ENCODE peak calls at places on chromosomes 2 and 18, in eight cellular contexts. Z is neural progenitor cell, A is SJSA1, R is upper lobe of right lung, I is fibroblast of lung, L is Panc1, K is uterus, T is GM23248. G is an unnamed sample. For H3K27me3, the result is how much of the 10 kb centered on the place peaks cover.

GRCh38 chr2:133993160-133993559 is 260.7 kb upstream of the MGAT5 start:
- DNase-seq in L (no peak), Z (no peak), K (no peak), R (no peak), A (no peak), I (no peak), T (no peak), G (no peak)

GRCh38 chr2:216691210-216691741 is 4.1 kb downstream of the IGFBP5 start:
- DNase-seq in T (peak), L (no peak), R (peak), K (peak), A (no peak), I (peak), Z (peak), G (peak)

GRCh38 chr18:74029161-74029560 is 118.5 kb downstream of the FBXO15 start:
- DNase-seq in R (no peak), T (no peak), L (no peak), A (no peak), Z (no peak), I (no peak), K (no peak), G (no peak)

GRCh38 chr18:22899421-22899820 is 33.7 kb upstream of the RBBP8 start:
- DNase-seq in L (no peak), R (no peak), K (no peak), A (no peak), Z (no peak), I (no peak), T (no peak), G (no peak)

GRCh38 chr18:57353137-57353939 is 981 bp downstream of the ST8SIA3 start:
- DNase-seq in T (no peak), Z (peak), K (no peak), A (no peak), I (no peak), L (no peak), R (no peak), G (no peak)

GRCh38 chr2:14255135-14255820 is 377.2 kb upstream of the LRATD1 start:
- DNase-seq in K (no peak), R (no peak), Z (peak), T (no peak), I (no peak), L (no peak), A (no peak), G (no peak)

GRCh38 chr2:177392373-177393246 is at the start of gene AGPS:
- DNase-seq in R (peak), L (no peak), K (peak), Z (peak), T (peak), A (peak), I (peak), G (peak)

GRCh38 chr2:128798502-128799283 is 480.0 kb upstream of the HS6ST1 start:
- DNase-seq in I (no peak), Z (no peak), L (no peak), K (no peak), R (peak), A (peak), T (no peak), G (no peak)

GRCh38 chr2:55093381-55093780 is 43.1 kb upstream of the RTN4 start:
- DNase-seq in K (no peak), Z (no peak), A (peak), L (no peak), T (peak), R (no peak), I (peak), G (peak)

GRCh38 chr2:120267348-120267747 is 14.7 kb downstream of the RALB start:
- DNase-seq in L (no peak), A (no peak), R (no peak), I (no peak), Z (no peak), T (no peak), K (no peak), G (no peak)

GRCh38 chr18:68734311-68734710 is 19.4 kb upstream of the TMX3 start:
- DNase-seq in R (no peak), Z (no peak), T (peak), I (peak), A (no peak), L (no peak), K (no peak), G (peak)

GRCh38 chr18:23712445-23712844 is 23.2 kb downstream of the LAMA3 start:
- DNase-seq in L (no peak), I (no peak), A (no peak), R (no peak), T (no peak), K (no peak), Z (no peak), G (no peak)

GRCh38 chr18:10038268-10038667 is 124.5 kb downstream of the VAPA start:
- DNase-seq in I (no peak), L (no peak), A (no peak), T (no peak), K (peak), Z (no peak), R (no peak), G (no peak)

GRCh38 chr2:72937356-72937669 is 20.0 kb downstream of the EMX1 start:
- DNase-seq in K (no peak), L (no peak), I (no peak), Z (no peak), A (no peak), T (no peak), R (no peak), G (no peak)

GRCh38 chr2:58428286-58428552 is 187.1 kb upstream of the FANCL start:
- DNase-seq in I (peak), R (no peak), L (no peak), A (peak), Z (peak), T (peak), K (no peak), G (peak)

GRCh38 chr2:149679286-149679685 is 91.7 kb upstream of the MMADHC start:
- DNase-seq in Z (no peak), I (no peak), A (no peak), R (no peak), T (peak), L (no peak), K (no peak), G (peak)

GRCh38 chr2:48248251-48248933 is 281.6 kb upstream of the STON1 start:
- DNase-seq in R (no peak), L (peak), K (no peak), A (peak), Z (no peak), T (peak), I (peak), G (peak)

GRCh38 chr2:62197017-62197586 is 1.2 kb downstream of the B3GNT2 start:
- DNase-seq in R (no peak), T (peak), L (no peak), A (no peak), I (no peak), Z (peak), K (peak), G (peak)

GRCh38 chr2:205435970-205436369 is 246.3 kb upstream of the NRP2 start:
- DNase-seq in R (no peak), K (no peak), L (no peak), A (no peak), I (no peak), Z (no peak), T (peak), G (no peak)

GRCh38 chr2:241852116-241852980 is 6.3 kb downstream of the PDCD1 start:
- DNase-seq in L (no peak), T (no peak), K (peak), A (peak), Z (no peak), I (no peak), R (peak), G (no peak)

GRCh38 chr2:150767924-150768801 is 280.7 kb upstream of the RND3 start:
- DNase-seq in I (peak), L (no peak), A (no peak), T (no peak), Z (no peak), R (no peak), K (no peak), G (peak)

DNA sequence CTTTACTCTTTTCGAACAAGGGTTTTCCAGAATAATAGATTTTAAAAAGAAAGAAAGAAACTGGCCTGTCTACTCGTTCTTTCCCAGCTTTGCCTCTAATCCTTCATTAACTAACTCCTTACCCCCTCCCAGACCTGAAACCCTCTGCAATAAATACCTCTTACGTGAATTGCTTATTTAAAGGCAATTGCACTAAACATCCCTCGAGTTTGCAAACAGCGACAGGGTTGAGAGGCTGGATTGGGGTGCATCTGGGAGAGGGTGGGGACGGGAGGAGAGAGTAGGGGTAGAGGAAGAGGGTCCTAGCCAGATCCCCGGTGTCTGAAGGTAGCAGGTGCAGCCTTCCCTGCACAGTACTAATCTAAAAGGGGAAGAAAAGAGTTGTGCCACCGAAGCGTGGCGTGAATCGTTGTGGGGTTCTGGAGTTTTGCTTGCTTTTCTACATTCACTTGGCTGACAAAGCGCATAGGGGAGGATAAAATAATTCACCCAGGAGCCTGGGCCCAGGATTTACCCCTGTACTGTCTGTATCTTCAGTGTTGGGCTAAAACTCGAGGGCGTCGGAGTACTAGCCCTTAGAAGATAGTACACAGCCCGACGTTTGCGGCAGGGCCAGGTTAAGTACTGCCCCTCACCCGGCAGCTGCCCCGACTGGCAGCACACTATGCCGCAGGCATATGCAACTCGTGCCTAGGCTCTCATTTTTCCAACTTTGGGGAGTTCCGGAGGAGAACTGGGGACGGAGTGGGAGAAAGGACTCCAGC is 1.9 kb upstream of the NEUROD1 start:
- DNase-seq in R (no peak), A (no peak), I (no peak), K (no peak), T (no peak), Z (no peak), L (no peak), G (no peak)
- H3K27me3 ChIP-seq in R (half or more), A (half or more), I (half or more), K (under half), T (half or more), Z (half or more), L (under half), G (half or more)

GRCh38 chr2:33476793-33477190 is 343 bp downstream of the RASGRP3 start:
- DNase-seq in L (no peak), R (no peak), T (no peak), I (no peak), Z (no peak), K (no peak), A (no peak), G (no peak)
- H3K4me3 ChIP-seq in L (peak), R (peak), T (peak), I (peak), Z (no peak), K (peak), A (peak), G (peak)

DNA sequence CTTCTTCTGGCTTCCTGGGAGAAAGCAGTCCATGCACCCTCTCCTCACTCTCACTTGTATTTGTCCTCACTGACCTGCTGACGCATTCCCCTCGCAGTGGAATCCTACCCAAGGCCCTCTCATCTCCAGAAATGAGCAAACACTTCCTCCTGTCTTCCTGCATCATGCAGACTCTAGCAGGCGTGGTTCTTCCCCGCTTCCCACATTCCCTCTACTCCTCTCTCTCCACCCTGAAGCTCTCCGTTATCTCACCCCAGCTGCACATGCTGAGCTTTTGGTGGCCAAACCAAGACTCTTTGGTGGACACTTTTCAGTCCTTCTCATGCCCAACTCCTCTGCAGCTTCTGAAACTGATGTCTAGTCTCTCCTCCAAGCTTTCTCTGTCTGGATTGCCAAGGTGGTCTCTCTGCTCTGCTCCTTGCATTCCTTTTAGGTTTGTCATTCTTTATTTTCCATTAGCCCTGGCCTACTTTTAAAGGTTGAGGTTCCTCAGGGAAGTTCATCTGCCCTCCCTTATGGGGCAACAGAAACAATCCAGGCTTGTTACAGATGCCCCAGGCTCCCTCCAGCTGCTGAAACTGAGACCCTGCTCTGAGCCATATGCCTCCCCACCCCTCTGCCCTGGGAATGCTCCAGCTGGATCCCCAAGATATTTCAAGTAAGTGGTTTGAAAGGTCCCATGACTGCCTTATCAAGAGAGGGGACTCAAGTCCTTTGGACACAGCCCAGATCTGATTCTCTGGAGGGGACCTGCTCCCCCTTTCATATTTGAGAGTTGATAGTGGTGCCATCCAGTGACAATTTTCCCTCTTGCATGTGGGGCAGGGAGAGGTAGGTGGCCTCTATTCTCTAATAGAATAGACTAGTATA is 835 bp upstream of the IL18RAP start:
- DNase-seq in Z (no peak), R (no peak), K (no peak), L (no peak), I (no peak), A (no peak), T (no peak), G (no peak)
- H3K27me3 ChIP-seq in Z (under half), R (under half), K (under half), L (under half), I (under half), A (under half), T (under half), G (half or more)

GRCh38 chr2:95273911-95274290 is 348 bp upstream of the PROM2 start:
- DNase-seq in L (no peak), Z (no peak), K (no peak), T (no peak), I (no peak), A (peak), R (peak), G (no peak)

GRCh38 chr2:95272781-95273180 is 1.5 kb upstream of the PROM2 start:
- DNase-seq in K (peak), Z (no peak), T (no peak), I (no peak), L (no peak), R (no peak), A (peak), G (no peak)

GRCh38 chr2:95275601-95276243 is 1.5 kb downstream of the PROM2 start:
- DNase-seq in R (peak), A (no peak), I (no peak), K (no peak), Z (no peak), L (no peak), T (peak), G (no peak)

GRCh38 chr2:95275151-95275515 is 884 bp downstream of the PROM2 start:
- DNase-seq in K (no peak), I (no peak), Z (no peak), R (peak), T (no peak), A (no peak), L (no peak), G (no peak)

DNA sequence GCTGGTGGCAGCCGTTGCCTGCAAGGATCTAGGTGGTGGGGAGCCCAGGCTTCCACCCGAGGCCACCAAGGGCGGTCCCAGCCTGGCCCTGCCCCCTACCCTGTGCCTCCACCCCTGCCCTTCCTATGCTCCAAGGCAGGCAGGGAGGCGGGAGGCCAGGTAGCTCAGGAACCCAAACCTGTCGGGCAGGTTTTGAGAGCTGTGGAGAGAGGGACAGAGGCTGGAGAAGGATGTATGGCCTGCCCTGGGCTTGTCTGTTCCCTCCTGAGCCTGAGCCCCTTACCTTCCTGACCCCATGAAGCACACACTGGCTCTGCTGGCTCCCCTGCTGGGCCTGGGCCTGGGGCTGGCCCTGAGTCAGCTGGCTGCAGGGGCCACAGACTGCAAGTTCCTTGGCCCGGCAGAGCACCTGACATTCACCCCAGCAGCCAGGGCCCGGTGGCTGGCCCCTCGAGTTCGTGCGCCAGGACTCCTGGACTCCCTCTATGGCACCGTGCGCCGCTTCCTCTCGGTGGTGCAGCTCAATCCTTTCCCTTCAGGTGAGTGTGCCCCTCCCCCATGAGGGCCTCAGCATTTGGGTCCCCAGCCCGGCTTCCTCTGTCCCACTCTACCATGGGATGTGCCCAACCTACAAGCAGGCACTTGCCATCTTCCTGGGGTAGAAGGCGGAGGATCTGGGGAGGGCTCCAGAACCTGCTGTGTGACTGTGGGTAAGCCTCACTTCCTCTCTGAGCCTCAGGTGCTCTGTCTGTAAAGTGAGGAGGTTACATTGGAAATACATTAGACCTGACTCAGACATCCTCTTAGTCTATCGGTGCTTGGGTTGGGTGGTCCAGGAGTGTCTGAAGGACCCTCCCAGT is at the start of gene PROM2:
- DNase-seq in R (peak), A (peak), K (no peak), L (no peak), Z (no peak), T (no peak), I (no peak), G (no peak)
- H3K4me3 ChIP-seq in R (peak), A (no peak), K (no peak), L (no peak), Z (no peak), T (no peak), I (no peak), G (no peak)

DNA sequence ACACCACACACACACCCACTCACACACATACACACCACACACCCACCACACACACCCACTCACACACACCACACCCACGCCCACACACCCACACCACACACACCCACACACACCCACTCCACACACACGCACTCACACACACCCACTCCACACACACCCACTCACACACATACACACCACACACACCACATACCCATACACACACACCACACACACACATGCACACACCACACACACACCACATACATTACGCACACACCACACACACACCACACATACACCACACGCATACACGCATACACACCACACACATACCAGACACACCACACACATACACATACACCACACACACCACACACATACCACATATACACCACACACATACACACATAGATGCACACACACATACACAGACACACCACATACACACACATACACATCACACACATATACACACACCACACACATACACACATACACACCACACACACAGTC is 37.9 kb downstream of the MCFD2 start:
- DNase-seq in K (no peak), L (no peak), T (no peak), A (no peak), I (no peak), R (no peak), Z (no peak), G (no peak)
- H3K27me3 ChIP-seq in K (under half), L (under half), T (under half), A (under half), I (under half), R (under half), Z (under half), G (under half)

DNA sequence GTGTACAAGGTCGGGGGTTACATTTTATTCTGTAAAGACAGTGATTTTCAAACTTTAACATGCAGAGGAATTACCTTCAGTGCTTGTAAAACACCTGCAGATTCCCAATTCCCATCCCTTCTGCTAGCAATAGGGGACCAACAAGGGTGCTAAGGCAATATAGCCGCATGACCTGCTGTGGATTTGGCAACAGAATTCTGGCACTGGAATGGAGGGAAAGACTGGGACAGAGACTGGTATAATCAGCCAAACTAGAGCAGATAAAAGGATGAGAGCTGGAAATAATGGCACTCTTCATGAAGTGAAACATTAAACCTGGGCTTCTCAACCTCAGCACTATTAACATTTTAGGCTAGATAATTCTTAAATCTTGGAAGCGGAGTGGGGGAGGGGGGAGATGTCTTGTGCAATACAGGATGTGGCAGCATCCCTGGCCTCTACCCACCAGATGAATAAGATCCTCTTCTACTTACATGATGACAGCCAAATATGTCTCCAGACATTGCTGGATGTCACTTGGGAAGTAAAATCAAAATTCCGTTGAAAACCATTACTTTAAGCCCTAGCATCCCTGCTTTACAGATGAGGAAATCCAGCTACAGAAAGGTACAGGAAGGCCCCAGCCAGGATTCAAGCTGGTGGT is 1.8 kb downstream of the EVA1A start:
- DNase-seq in K (no peak), R (no peak), I (peak), A (no peak), Z (no peak), L (no peak), T (peak), G (no peak)
- H3K4me3 ChIP-seq in K (no peak), R (peak), I (peak), A (peak), Z (no peak), L (peak), T (peak), G (no peak)

DNA sequence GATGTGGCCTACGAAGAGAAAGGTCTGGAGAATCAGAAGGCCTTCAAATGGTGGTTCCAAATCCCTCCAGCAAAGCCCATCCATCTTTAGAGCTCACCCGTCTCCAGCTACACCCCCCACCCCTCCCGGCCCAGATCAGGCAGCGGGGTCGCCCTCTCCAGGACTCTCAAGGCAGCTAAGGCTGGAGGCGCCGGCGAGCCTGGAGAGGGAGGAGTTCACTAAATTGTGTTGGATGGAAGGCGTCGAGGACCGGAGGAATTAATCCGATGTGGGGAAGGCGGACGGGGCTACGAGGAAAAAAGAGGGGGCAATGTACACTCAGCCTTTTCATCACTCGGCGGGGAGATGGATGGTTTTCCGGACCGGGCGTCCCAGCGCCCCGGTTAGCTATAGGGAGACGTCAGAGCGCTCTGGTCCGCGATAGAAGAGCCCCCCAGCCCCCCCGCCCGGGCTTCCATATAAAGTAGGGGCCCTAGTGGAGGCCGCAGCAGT is at the start of gene GRP:
- DNase-seq in R (no peak), A (no peak), K (no peak), Z (peak), T (no peak), I (no peak), L (no peak), G (no peak)
- H3K27me3 ChIP-seq in R (half or more), A (half or more), K (under half), Z (half or more), T (half or more), I (half or more), L (under half), G (half or more)